ENCODE peak calls at places on chromosome 6, in six cellular contexts. R is heart left ventricle, W is uterus, G is breast epithelium, S is sigmoid colon, H is adrenal gland. V is an unnamed sample.

GRCh38 chr6:156182356-156182755 is 594.8 kb upstream of the ARID1B start:
- DNase-seq in R (no peak), W (no peak), G (no peak), S (no peak), H (no peak), V (no peak)

GRCh38 chr6:167906899-167907298 is 80.2 kb downstream of the AFDN start:
- DNase-seq in R (peak; percentile 71), W (no peak), G (peak; percentile 70), S (no peak), H (peak; percentile 39), V (peak; percentile 95)

GRCh38 chr6:158783167-158783450 is 36.1 kb downstream of the EZR start:
- DNase-seq in R (no peak), W (no peak), G (no peak), S (no peak), H (no peak), V (no peak)

GRCh38 chr6:151731313-151731712 is 76.2 kb upstream of the ESR1 start:
- DNase-seq in R (no peak), W (no peak), G (no peak), S (no peak), H (no peak), V (no peak)

GRCh38 chr6:96066376-96066775 is 50.6 kb downstream of the FUT9 start:
- DNase-seq in R (no peak), W (no peak), G (no peak), S (no peak), H (no peak), V (no peak)

GRCh38 chr6:135014353-135014832 is 40.2 kb downstream of the HBS1L start:
- DNase-seq in R (no peak), W (no peak), G (no peak), S (no peak), H (no peak), V (no peak)

GRCh38 chr6:21201673-21202430 is 391.7 kb upstream of the SOX4 start:
- DNase-seq in R (no peak), W (no peak), G (no peak), S (no peak), H (no peak), V (no peak)

GRCh38 chr6:139973602-139974373 is 599.3 kb upstream of the CITED2 start:
- DNase-seq in R (no peak), W (no peak), G (no peak), S (no peak), H (peak; percentile 44), V (no peak)

GRCh38 chr6:37635319-37635718 is 62.4 kb downstream of the MDGA1 start:
- DNase-seq in R (no peak), W (no peak), G (no peak), S (no peak), H (no peak), V (no peak)

GRCh38 chr6:148523551-148523950 is 180.9 kb downstream of the SASH1 start:
- DNase-seq in R (no peak), W (no peak), G (no peak), S (no peak), H (no peak), V (no peak)

GRCh38 chr6:148526145-148526544 is 183.5 kb downstream of the SASH1 start:
- DNase-seq in R (no peak), W (no peak), G (no peak), S (no peak), H (no peak), V (no peak)

GRCh38 chr6:148524509-148524908 is 181.9 kb downstream of the SASH1 start:
- DNase-seq in R (no peak), W (no peak), G (no peak), S (no peak), H (no peak), V (no peak)

GRCh38 chr6:148525453-148525852 is 182.8 kb downstream of the SASH1 start:
- DNase-seq in R (no peak), W (no peak), G (no peak), S (no peak), H (no peak), V (no peak)

GRCh38 chr6:148524976-148525375 is 182.3 kb downstream of the SASH1 start:
- DNase-seq in R (no peak), W (no peak), G (no peak), S (no peak), H (no peak), V (no peak)
- H3K4me3 ChIP-seq in R (no peak overlapping the region), W (no peak overlapping the region), G (no peak overlapping the region), S (peak overlapping the region; percentile 31), H (no peak overlapping the region), V (no peak overlapping the region)

GRCh38 chr6:42446370-42446769 is 5.4 kb downstream of the TRERF1 start:
- DNase-seq in R (no peak), W (no peak), G (no peak), S (no peak), H (no peak), V (no peak)

GRCh38 chr6:42441059-42441471 is 10.7 kb downstream of the TRERF1 start:
- DNase-seq in R (no peak), W (peak; percentile 34), G (no peak), S (no peak), H (peak; percentile 80), V (no peak)

GRCh38 chr6:42441661-42442081 is 10.1 kb downstream of the TRERF1 start:
- DNase-seq in R (no peak), W (no peak), G (no peak), S (no peak), H (peak; percentile 19), V (no peak)

GRCh38 chr6:42440027-42440426 is 11.7 kb downstream of the TRERF1 start:
- DNase-seq in R (no peak), W (no peak), G (no peak), S (no peak), H (no peak), V (no peak)

GRCh38 chr6:42443312-42444075 is 8.2 kb downstream of the TRERF1 start:
- DNase-seq in R (no peak), W (peak; percentile 33), G (no peak), S (no peak), H (no peak), V (no peak)
- H3K27ac ChIP-seq in R (no peak overlapping the region), W (peak overlapping the region; percentile 80), G (no peak overlapping the region), S (peak overlapping the region; percentile 87), H (peak overlapping the region; percentile 22), V (peak overlapping the region; percentile 5)

DNA sequence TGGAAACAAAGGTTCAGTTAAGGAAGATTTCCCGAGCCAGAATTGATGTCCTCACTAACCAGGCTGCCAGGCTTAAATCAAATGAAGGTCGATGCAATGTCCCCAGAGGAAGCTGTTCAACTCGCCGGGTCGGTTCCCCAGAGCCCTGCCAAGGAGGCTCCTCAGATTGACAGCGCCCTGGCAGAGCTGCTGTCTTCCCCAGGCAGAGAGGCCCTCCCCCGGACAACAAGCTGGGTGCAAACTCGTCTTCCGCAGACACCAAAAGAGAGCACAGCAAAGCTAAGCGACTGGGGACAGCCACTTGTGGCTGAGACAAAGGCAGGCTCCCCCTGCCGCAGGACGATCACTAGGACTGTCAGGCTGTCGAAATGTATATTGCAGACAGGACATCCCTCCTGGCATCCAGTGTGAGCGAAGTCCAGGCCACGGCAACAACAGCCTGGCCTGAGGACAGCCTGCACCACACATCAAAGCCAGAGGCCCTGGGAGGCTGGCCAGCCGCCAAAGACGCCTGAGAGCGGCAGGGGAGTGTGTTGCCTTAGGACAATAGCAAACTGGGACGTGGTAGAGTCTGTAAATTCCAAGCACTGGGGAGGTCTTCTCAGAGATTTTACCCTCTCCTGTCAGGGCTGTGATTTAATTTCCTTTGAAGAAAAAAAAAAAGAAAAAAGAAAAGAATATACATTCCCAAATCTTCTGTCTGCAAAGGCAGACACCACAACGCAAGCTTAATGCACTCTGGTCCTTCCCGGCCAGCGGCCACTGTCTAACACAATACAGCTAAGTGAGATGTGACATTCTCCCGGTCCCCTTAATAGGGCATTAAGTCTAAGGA is 99.1 kb downstream of the HIVEP2 start:
- DNase-seq in R (peak; percentile 96), W (peak; percentile 75), G (peak; percentile 63), S (peak; percentile 91), H (peak; percentile 93), V (peak; percentile 89)
- TF ChIP-seq POLR2A in R (no peak), W (no peak), G (no peak), S (no peak), H (peak; percentile 74), V (no peak)

DNA sequence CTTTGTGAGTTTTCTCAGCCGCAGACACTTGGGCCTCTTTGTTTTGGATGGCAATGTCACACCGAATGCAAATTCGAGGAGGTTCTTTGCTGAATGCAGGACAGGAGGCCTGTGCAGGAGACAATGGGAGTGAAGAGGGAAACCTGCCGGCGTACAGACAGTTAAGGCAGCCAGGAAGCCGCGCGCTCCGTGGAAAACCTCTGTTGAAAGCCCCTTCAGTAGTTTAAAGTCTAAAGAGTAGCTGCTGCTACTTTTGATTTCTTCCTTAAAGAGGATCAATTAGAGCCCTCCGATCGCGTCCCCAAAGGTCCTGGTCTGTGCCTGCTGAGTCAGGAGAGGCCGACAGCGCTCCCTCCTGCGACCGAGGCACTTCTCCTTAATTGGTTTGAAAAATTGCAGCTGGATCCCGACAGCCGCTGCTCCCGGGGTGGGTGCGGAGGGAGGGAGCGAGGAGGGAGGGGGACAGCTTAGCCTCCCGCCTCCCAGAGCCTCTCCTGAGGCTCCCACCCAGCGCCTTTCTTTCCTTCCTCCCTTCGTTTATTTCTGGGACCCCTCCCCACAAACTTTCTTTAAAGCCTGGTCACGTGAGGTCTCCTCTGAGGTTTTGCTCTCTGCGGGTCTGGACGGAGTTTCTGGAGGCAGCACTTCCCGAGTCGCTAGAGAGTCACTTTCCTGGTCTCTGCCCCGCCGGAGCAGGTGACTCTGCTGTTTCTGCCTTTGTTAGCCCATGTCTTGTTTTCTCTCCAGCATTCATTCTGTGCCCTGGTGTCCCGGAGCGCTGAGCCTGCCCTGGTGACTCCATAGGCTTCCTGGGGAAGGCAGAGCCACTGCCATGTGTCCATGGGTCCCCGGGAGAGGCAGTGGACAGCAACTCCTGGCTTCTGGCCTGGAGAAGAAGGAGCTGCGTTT is 22.3 kb upstream of the RPP40 start:
- DNase-seq in R (peak; percentile 58), W (peak; percentile 74), G (peak; percentile 46), S (peak; percentile 91), H (peak; percentile 73), V (peak; percentile 48)
- H3K4me3 ChIP-seq in R (peak overlapping the region; percentile 70), W (peak overlapping the region; percentile 49), G (peak overlapping the region; percentile 52), S (peak overlapping the region; percentile 60), H (peak overlapping the region; percentile 44), V (peak overlapping the region; percentile 45)

GRCh38 chr6:29014729-29015608 is 9.9 kb upstream of the ZNF311 start:
- DNase-seq in R (no peak), W (no peak), G (no peak), S (no peak), H (no peak), V (no peak)

GRCh38 chr6:29016559-29017427 is 11.7 kb upstream of the ZNF311 start:
- DNase-seq in R (peak; percentile 71), W (peak; percentile 79), G (peak; percentile 82), S (peak; percentile 86), H (peak; percentile 86), V (peak; percentile 86)

GRCh38 chr6:29019629-29020028 is 14.5 kb upstream of the ZNF311 start:
- DNase-seq in R (no peak), W (no peak), G (no peak), S (no peak), H (no peak), V (no peak)

GRCh38 chr6:29021434-29021833 is 16.3 kb upstream of the ZNF311 start:
- DNase-seq in R (no peak), W (no peak), G (no peak), S (no peak), H (no peak), V (no peak)

GRCh38 chr6:29017428-29017802 is 12.3 kb upstream of the ZNF311 start:
- DNase-seq in R (no peak), W (no peak), G (no peak), S (no peak), H (no peak), V (no peak)
- H3K27ac ChIP-seq in R (no peak overlapping the region), W (no peak overlapping the region), G (no peak overlapping the region), S (no peak overlapping the region), H (no peak overlapping the region), V (no peak overlapping the region)

GRCh38 chr6:111482236-111482958 is 621 bp downstream of the REV3L start:
- DNase-seq in R (peak; percentile 55), W (peak; percentile 66), G (peak; percentile 48), S (peak; percentile 85), H (peak; percentile 59), V (peak; percentile 48)
- TF ChIP-seq POLR2A in R (no peak), W (no peak), G (no peak), S (no peak), H (peak; percentile 42), V (no peak)

V was measured in prostate gland.